ENCODE peak calls at places on chromosomes 4 and X, in five cellular contexts. D, B, W, X and S are unnamed samples.

GRCh38 chrX:154596290-154596929 is 11.5 kb downstream of the CTAG1A start:
- DNase-seq in D (no peak), B (peak; percentile 43), W (peak; percentile 96), X (peak; percentile 83), S (peak; percentile 69)

GRCh38 chr4:19879330-19879729 is 372.4 kb upstream of the SLIT2 start:
- DNase-seq in D (no peak), B (no peak), W (no peak), X (no peak), S (no peak)

GRCh38 chr4:41256131-41256739 is 493 bp upstream of the UCHL1 start:
- DNase-seq in D (no peak), B (no peak), W (peak; percentile 12), X (no peak), S (no peak)

GRCh38 chrX:155334486-155335316 is at the start of gene CLIC2:
- DNase-seq in D (peak; percentile 81), B (no peak), W (no peak), X (no peak), S (peak; percentile 92)

GRCh38 chrX:15343075-15343476 is 7.8 kb upstream of the PIGA start:
- DNase-seq in D (no peak), B (no peak), W (no peak), X (peak; percentile 50), S (peak; percentile 78)

GRCh38 chrX:47501226-47502071 is 18.4 kb upstream of the ZNF41 start:
- DNase-seq in D (peak; percentile 52), B (no peak), W (no peak), X (no peak), S (peak; percentile 75)

GRCh38 chr4:41185614-41186609 is 28.4 kb downstream of the APBB2 start:
- DNase-seq in D (no peak), B (no peak), W (peak; percentile 24), X (peak; percentile 67), S (peak; percentile 46)

GRCh38 chr4:116150152-116150551 is 935.2 kb downstream of the TRAM1L1 start:
- DNase-seq in D (no peak), B (no peak), W (no peak), X (no peak), S (no peak)

GRCh38 chrX:51598899-51599298 is 19.8 kb downstream of the CENPVL3 start:
- DNase-seq in D (no peak), B (no peak), W (no peak), X (no peak), S (no peak)

GRCh38 chr4:136864580-136865185 is 667.6 kb downstream of the PCDH18 start:
- DNase-seq in D (peak; percentile 32), B (no peak), W (peak; percentile 25), X (peak; percentile 46), S (peak; percentile 85)

GRCh38 chr4:10078481-10079233 is 37.9 kb downstream of the WDR1 start:
- DNase-seq in D (no peak), B (no peak), W (no peak), X (no peak), S (no peak)

GRCh38 chr4:8587469-8588195 is 4.9 kb upstream of the CPZ start:
- DNase-seq in D (no peak), B (no peak), W (no peak), X (no peak), S (no peak)

GRCh38 chrX:71111141-71111843 is at the start of gene IL2RG:
- DNase-seq in D (no peak), B (no peak), W (no peak), X (no peak), S (no peak)

DNA sequence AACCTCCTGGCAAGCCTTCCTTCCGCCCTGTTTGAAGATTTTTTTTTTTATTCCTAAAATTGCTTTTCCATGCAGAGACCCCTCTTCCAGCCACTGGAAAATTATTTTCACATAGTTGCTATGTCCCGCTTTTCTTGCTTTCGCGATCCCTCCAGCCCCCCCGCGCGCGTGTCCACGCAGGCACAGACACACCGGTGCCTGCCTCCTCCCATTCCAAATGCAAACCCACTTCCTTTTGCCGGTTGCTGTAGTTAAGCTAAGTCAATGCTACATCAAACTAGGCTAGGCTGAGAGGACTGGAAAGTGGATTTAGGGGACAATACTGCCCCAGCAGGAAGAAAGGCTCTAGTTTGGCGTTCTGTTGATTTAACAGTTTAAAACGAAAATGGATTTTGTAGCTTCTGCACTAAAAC is 111.0 kb downstream of the DHX15 start:
- DNase-seq in D (no peak), B (peak; percentile 43), W (no peak), X (no peak), S (peak; percentile 30)
- TF ChIP-seq CTCF in D (no peak), B (peak; percentile 13), W (peak; percentile 52), X (peak; percentile 33), S (no peak)

DNA sequence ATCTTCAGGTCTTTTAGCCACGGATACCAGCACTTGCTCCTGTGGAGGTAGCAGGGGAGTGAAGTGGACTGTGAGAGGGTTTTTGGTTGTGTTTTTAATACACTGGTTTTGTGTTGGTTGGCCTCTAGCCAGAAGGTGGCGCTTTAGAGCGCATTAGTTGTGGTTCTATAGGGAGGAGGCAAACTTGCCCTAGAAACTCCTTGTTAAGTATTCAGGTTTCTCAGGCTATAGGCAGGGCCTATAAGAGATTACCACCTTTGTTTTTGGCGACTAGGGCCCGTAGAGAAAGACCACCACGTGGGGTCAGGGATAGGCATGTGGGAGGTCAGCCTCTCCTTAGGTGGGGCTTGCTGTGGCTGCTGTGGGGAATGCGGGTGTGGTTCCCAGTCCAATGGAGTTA is 221.6 kb upstream of the SPANXN4 start:
- DNase-seq in D (no peak), B (no peak), W (peak; percentile 0), X (peak; percentile 27), S (peak; percentile 6)
- TF ChIP-seq CTCF in D (no peak), B (no peak), W (peak; percentile 30), X (no peak), S (peak; percentile 9)

GRCh38 chrX:131827935-131828334 is 195.2 kb upstream of the STK26 start:
- DNase-seq in D (no peak), B (no peak), W (peak; percentile 39), X (no peak), S (peak; percentile 30)
- TF ChIP-seq CTCF in D (no peak), B (no peak), W (peak; percentile 43), X (peak; percentile 21), S (no peak)

GRCh38 chrX:103539695-103540094 is 20.4 kb upstream of the RAB40A start:
- DNase-seq in D (no peak), B (no peak), W (no peak), X (no peak), S (no peak)
- TF ChIP-seq CTCF in D (no peak), B (no peak), W (no peak), X (no peak), S (no peak)

DNA sequence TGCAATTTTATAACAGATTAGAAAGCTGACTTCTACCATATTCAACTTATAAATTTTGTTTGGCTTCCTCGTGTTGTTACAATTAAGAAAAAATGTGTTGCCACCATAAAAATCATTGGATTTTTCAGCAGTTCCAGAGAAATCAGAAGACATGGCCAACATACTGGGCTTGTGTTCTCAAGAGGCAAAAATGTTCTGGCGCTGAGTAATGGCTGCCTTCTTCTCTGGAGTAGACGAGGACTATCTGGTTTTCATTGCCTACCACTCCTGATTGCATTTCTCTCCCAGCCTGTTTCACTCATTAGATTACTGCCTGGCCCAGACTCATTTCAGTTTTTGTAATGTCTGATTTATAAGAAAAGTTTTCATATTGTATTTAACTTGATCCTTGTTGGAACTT is 122.3 kb downstream of the ARHGAP10 start:
- DNase-seq in D (no peak), B (no peak), W (no peak), X (no peak), S (no peak)
- TF ChIP-seq CTCF in D (no peak), B (no peak), W (no peak), X (no peak), S (no peak)

GRCh38 chr4:180721356-180721755 is 1521.8 kb upstream of the TENM3 start:
- DNase-seq in D (no peak), B (no peak), W (no peak), X (no peak), S (no peak)

DNA sequence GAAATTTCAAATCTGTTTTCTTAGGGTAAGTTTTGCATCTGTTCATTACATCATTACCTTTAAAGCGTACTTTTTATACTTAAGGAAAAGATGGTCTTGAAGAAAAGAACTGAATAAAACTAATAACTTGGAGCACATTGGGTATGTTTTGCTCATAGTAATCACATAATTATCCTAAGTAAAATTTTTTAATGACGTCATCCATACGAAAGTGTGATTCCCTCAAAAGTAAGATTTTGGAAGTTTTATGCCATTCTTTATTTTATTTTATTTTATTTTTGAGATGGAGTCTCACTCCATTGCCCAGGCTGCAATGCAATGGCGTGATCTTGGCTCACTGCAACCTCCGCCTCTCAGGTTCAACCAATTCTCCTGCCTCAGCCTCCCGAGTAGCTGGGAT is 1516.6 kb upstream of the TENM3 start:
- DNase-seq in D (no peak), B (no peak), W (no peak), X (no peak), S (no peak)
- TF ChIP-seq CTCF in D (no peak), B (no peak), W (no peak), X (no peak), S (no peak)

GRCh38 chr4:158411180-158411721 is 110.4 kb upstream of the RXFP1 start:
- DNase-seq in D (no peak), B (no peak), W (no peak), X (no peak), S (peak; percentile 52)

DNA sequence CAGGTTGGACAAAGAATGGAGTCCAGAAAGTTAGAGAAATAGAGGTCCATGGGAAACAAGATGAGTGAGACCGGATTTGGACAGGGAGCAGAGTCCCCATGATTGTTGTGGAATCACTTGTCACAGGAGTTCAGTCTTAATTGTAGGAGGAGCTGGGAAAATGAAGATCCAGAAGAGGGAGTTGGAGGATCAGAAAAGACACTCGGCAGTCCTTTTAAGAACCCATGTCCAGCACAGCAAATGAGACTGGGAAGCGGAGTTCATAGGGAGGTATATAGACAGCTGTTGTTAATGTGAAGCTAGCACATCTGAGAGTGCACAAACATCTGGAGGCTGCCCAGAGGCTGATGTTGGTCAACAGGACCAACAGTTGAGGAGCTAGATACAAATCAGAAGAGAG is 111.4 kb upstream of the RXFP1 start:
- DNase-seq in D (no peak), B (no peak), W (no peak), X (no peak), S (peak; percentile 44)
- TF ChIP-seq CTCF in D (no peak), B (no peak), W (peak; percentile 22), X (no peak), S (no peak)

GRCh38 chr4:156378053-156378665 is 424.5 kb upstream of the CTSO start:
- DNase-seq in D (peak; percentile 35), B (no peak), W (no peak), X (no peak), S (peak; percentile 38)
- TF ChIP-seq CTCF in D (peak; percentile 60), B (peak; percentile 34), W (peak; percentile 52), X (peak; percentile 47), S (peak; percentile 17)

GRCh38 chrX:105822138-105823091 is at the start of gene NRK:
- DNase-seq in D (no peak), B (peak; percentile 54), W (peak; percentile 6), X (no peak), S (no peak)
- TF ChIP-seq CTCF in D (no peak), B (no peak), W (no peak), X (peak; percentile 32), S (no peak)

DNA sequence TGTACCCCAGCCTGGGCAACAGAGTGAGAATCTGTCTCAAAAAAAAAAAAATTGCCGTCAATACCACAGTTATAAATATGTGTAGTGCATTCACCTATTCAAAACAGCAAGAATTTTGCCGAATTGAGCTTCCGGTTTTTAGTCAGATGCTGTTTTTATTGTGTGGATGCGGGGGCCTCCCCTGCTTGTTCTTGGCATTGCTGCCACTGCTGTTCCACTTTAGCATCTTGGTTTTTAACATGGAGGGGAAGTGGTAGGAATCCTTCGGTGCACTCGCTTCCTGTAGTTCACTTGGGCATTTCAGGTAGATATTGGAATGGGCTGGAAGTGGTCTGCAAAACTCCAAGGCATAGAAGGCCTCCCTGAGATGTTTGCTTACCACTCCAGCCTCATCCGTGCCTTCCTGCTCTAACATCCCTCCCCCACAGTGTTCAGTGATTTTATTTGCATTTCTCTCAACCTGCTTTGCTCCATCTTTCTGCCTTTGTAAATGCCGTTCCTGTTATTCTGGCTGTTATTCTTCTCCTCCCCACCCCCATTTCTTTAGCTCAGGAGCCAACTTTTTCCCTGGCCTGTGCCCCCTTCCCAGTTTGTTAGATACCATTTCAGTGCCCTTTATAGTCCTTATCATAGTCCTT is 25.5 kb downstream of the MOB1B start:
- DNase-seq in D (no peak), B (no peak), W (no peak), X (no peak), S (no peak)
- TF ChIP-seq CTCF in D (no peak), B (no peak), W (no peak), X (no peak), S (no peak)